ENCODE peak calls at places on chromosomes 4 and X, in ten cellular contexts. G, M, C, W, N, B, S, I, T and K are unnamed samples.

GRCh38 chrX:16993791-16994318 is 47.4 kb downstream of the REPS2 start:
- DNase-seq in G (no peak), M (no peak), C (no peak), W (no peak), N (no peak), B (no peak), S (no peak), I (peak; percentile 41), T (peak; percentile 0), K (no peak)

GRCh38 chrX:72245461-72246089 is 6.7 kb upstream of the ERCC6L start:
- DNase-seq in G (no peak), M (peak; percentile 24), C (peak; percentile 67), W (peak; percentile 9), N (peak; percentile 2), B (peak; percentile 9), S (no peak), I (peak; percentile 31), T (peak; percentile 66), K (no peak)

GRCh38 chr4:7192252-7193039 is at the start of gene SORCS2:
- DNase-seq in G (no peak), M (peak; percentile 82), C (peak; percentile 63), W (peak; percentile 22), N (peak; percentile 74), B (peak; percentile 19), S (peak; percentile 22), I (peak; percentile 73), T (peak; percentile 67), K (no peak)

GRCh38 chr4:1842339-1842895 is 13.5 kb downstream of the LETM1 start:
- DNase-seq in G (no peak), M (peak; percentile 48), C (no peak), W (no peak), N (no peak), B (no peak), S (no peak), I (no peak), T (no peak), K (no peak)

GRCh38 chr4:111323496-111323895 is 700.6 kb upstream of the PITX2 start:
- DNase-seq in G (no peak), M (no peak), C (peak; percentile 38), W (no peak), N (no peak), B (no peak), S (no peak), I (no peak), T (peak; percentile 84), K (no peak)

GRCh38 chr4:184283659-184284335 is 66.1 kb upstream of the ENPP6 start:
- DNase-seq in G (no peak), M (no peak), C (no peak), W (no peak), N (no peak), B (no peak), S (no peak), I (peak; percentile 59), T (no peak), K (no peak)

GRCh38 chr4:7831330-7831729 is 108.3 kb downstream of the AFAP1 start:
- DNase-seq in G (no peak), M (no peak), C (peak; percentile 75), W (no peak), N (no peak), B (no peak), S (no peak), I (no peak), T (peak; percentile 93), K (no peak)

GRCh38 chr4:7390906-7391636 is 43.7 kb downstream of the PSAPL1 start:
- DNase-seq in G (no peak), M (no peak), C (no peak), W (no peak), N (no peak), B (no peak), S (no peak), I (no peak), T (no peak), K (no peak)

GRCh38 chr4:121707344-121707743 is 10.6 kb upstream of the ANXA5 start:
- DNase-seq in G (no peak), M (no peak), C (no peak), W (no peak), N (no peak), B (no peak), S (no peak), I (no peak), T (no peak), K (no peak)

GRCh38 chr4:7213802-7214201 is 21.5 kb downstream of the SORCS2 start:
- DNase-seq in G (no peak), M (no peak), C (no peak), W (no peak), N (no peak), B (no peak), S (no peak), I (no peak), T (no peak), K (no peak)